ENCODE peak calls at places on chromosomes 16 and 17, in seven cellular contexts. M, Z, J, U, S, G and H are unnamed samples.

GRCh38 chr17:5582177-5582885 is 2.0 kb downstream of the NLRP1 start:
- DNase-seq in S (no peak), M (peak; percentile 4), U (no peak), Z (no peak), G (no peak), J (no peak), H (no peak)

GRCh38 chr17:73099504-73099903 is 7.0 kb upstream of the SLC39A11 start:
- DNase-seq in U (no peak), S (no peak), Z (no peak), J (no peak), M (no peak), G (no peak), H (no peak)

GRCh38 chr17:18261659-18262058 is 1.2 kb downstream of the MIEF2 start:
- DNase-seq in S (no peak), Z (no peak), U (no peak), M (no peak), G (no peak), J (no peak), H (no peak)

GRCh38 chr17:65346166-65346565 is 209.0 kb downstream of the RGS9 start:
- DNase-seq in S (no peak), Z (no peak), J (no peak), M (no peak), G (no peak), U (no peak), H (no peak)

GRCh38 chr17:17343160-17343735 is 40.1 kb downstream of the NT5M start:
- DNase-seq in M (no peak), S (no peak), J (no peak), Z (peak; percentile 46), G (no peak), U (peak; percentile 50), H (peak; percentile 17)

GRCh38 chr16:50273382-50273690 is 7.0 kb downstream of the ADCY7 start:
- DNase-seq in S (no peak), J (no peak), M (no peak), G (no peak), Z (no peak), U (no peak), H (no peak)

GRCh38 chr16:12436201-12436657 is 367.5 kb downstream of the CPPED1 start:
- DNase-seq in J (no peak), Z (no peak), U (no peak), M (no peak), G (no peak), S (peak; percentile 19), H (no peak)

GRCh38 chr17:15947976-15948752 is 3.2 kb downstream of the ADORA2B start:
- DNase-seq in G (no peak), S (no peak), Z (no peak), U (no peak), M (no peak), J (no peak), H (no peak)

GRCh38 chr16:71637398-71637797 is 11.4 kb downstream of the MARVELD3 start:
- DNase-seq in M (no peak), G (no peak), J (no peak), Z (no peak), U (no peak), S (no peak), H (no peak)

GRCh38 chr16:47069291-47069690 is 74.5 kb downstream of the NETO2 start:
- DNase-seq in Z (no peak), M (no peak), G (no peak), U (no peak), J (no peak), S (no peak), H (no peak)

GRCh38 chr16:59210955-59211541 is 476.9 kb upstream of the GOT2 start:
- DNase-seq in U (no peak), M (no peak), J (peak; percentile 92), Z (no peak), G (no peak), S (peak; percentile 51), H (no peak)

GRCh38 chr17:44734272-44734671 is 24.5 kb upstream of the ADAM11 start:
- DNase-seq in Z (no peak), J (no peak), G (no peak), M (no peak), S (no peak), U (no peak), H (no peak)

GRCh38 chr16:75502916-75503605 is 7.8 kb upstream of the CHST6 start:
- DNase-seq in U (no peak), G (no peak), M (no peak), Z (no peak), J (no peak), S (no peak), H (no peak)

GRCh38 chr16:64589836-64590235 is 532.0 kb downstream of the CDH11 start:
- DNase-seq in Z (no peak), G (no peak), M (no peak), U (no peak), J (no peak), S (no peak), H (no peak)

GRCh38 chr17:4204190-4204589 is 59.6 kb downstream of the ANKFY1 start:
- DNase-seq in U (no peak), M (no peak), G (no peak), S (no peak), J (no peak), Z (no peak), H (no peak)

GRCh38 chr17:4198995-4199394 is 56.0 kb downstream of the CYB5D2 start:
- DNase-seq in Z (no peak), J (no peak), G (no peak), S (no peak), M (no peak), U (no peak), H (no peak)

GRCh38 chr17:4195306-4195705 is 52.3 kb downstream of the CYB5D2 start:
- DNase-seq in U (no peak), G (no peak), M (no peak), J (no peak), Z (no peak), S (no peak), H (no peak)

GRCh38 chr17:4201231-4201630 is 58.2 kb downstream of the CYB5D2 start:
- DNase-seq in G (no peak), S (no peak), J (no peak), U (no peak), M (no peak), Z (no peak), H (no peak)

DNA sequence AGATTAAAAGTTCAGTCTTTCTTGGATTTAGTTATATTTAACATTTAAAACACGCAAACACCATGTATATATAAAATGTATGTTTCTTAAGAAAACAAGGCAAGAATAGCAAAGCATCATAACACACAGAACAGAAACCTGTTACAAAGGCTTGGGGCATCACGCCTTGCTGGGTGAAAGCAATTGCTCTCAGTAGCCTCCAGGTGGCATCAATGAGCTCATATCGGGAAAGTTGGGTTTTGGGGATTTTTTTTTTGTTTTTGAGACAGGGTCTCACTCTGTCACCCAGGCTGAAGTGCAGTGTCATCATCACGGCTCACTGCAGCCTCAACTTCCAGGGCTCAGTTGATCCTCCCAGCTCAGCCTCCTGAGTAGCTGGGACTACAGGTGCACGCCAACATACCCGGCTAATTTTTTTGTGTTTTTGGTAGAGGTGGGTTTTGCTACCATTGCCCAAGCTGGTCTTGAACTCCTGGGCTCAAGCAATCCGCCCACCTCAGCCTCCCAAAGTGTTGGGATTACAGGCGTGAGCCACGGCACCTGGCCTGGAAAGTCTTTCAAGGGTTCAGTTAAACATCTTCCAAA is 56.9 kb downstream of the CYB5D2 start:
- DNase-seq in G (no peak), U (no peak), Z (no peak), J (peak; percentile 36), S (no peak), M (peak; percentile 51), H (no peak)
- H3K27ac ChIP-seq in G (no peak overlapping the region), U (no peak overlapping the region), Z (no peak overlapping the region), J (no peak overlapping the region), S (no peak overlapping the region), M (no peak overlapping the region), H (no peak overlapping the region)

GRCh38 chr16:4350787-4351659 is at the start of gene PAM16:
- DNase-seq in M (peak; percentile 93), J (peak; percentile 89), S (peak; percentile 87), Z (peak; percentile 98), G (peak; percentile 88), U (peak; percentile 98), H (peak; percentile 98)

GRCh38 chr16:4353675-4354074 is 2.6 kb upstream of the PAM16 start:
- DNase-seq in J (no peak), M (no peak), U (no peak), S (no peak), Z (no peak), G (no peak), H (no peak)

GRCh38 chr16:4350365-4350786 is 745 bp downstream of the PAM16 start:
- DNase-seq in M (no peak), G (no peak), Z (no peak), U (no peak), S (no peak), J (no peak), H (no peak)

GRCh38 chr16:4352843-4353242 is 1.7 kb upstream of the PAM16 start:
- DNase-seq in Z (no peak), J (no peak), S (no peak), U (no peak), M (no peak), G (no peak), H (no peak)

GRCh38 chr16:4351880-4352279 is 759 bp upstream of the PAM16 start:
- DNase-seq in U (no peak), G (no peak), S (no peak), M (no peak), Z (peak; percentile 61), J (peak; percentile 46), H (no peak)
- TF ChIP-seq POLR2AphosphoS5 in U (no peak), G (no peak), S (no peak), M (no peak), Z (no peak), J (no peak), H (no peak)

DNA sequence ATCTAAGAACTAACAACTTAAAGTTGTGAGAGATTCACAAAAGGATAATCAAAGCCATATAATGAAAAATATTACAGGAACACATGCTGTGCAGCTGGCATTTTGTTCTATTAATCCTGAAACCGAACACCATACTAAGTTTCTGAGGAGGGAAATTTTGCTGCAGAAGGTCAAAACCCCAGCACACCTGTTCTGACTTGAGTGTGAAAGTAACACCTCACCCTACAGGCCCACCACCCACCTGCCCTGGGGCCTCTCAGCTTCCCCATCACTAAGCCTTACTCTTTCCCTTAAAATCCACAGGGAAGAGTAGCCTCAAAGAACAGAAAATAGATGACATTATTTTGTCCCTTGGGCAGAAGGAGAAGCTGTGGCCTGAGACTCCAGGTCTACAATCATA is 44.8 kb downstream of the STAT5A start:
- DNase-seq in J (no peak), S (no peak), G (peak; percentile 38), M (no peak), U (no peak), Z (no peak), H (no peak)
- H3K36me3 ChIP-seq in J (peaks cover 47% of the 10 kb centered on the region), S (peaks cover 60% of the 10 kb centered on the region), G (peaks cover 19% of the 10 kb centered on the region), M (peaks cover 78% of the 10 kb centered on the region), U (peaks cover 97% of the 10 kb centered on the region), Z (peaks cover 66% of the 10 kb centered on the region), H (peaks cover 77% of the 10 kb centered on the region)

DNA sequence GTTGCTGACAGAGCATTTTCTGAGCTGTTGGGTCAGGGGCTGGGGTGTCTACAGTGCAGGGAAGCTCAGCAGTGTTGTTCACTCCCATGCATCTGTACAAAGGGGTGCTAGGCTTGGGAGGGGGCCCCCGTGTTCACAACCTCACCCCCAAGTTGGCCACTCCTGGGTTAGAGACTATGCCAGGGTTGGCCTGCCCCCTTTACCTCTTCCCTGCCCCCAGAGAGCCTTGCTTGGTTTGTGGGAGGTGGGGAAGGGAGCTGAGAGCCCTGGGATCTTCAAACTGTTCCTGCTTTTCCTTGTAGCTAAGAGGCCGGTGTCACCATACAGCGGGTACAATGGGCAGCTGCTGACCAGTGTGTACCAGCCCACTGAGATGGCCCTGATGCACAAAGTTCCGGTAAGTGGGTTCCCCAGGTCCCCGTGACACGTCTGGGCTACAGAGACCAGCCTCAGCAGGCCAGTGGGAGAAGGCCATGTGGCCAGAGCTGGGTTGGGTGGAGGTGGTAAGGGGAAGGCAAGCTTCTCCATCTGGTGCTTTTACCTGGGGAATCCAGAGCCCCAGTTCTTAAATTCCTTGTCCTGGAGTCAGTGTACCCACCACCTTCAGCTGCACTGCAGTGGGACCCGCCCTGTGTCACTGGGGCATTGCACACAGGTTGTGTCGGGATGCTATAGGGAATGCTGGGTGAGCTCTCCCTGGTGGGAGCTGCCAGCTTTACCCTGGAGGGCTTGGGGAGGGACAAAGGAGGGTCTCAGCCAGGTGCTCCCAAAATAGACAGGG is 11.8 kb downstream of the GPRC5C start:
- DNase-seq in M (no peak), Z (no peak), S (no peak), G (no peak), J (no peak), U (no peak), H (no peak)
- H3K27ac ChIP-seq in M (no peak overlapping the region), Z (peak overlapping the region; percentile 80), S (no peak overlapping the region), G (no peak overlapping the region), J (peak overlapping the region; percentile 96), U (peak overlapping the region; percentile 91), H (peak overlapping the region; percentile 83)